ENCODE peak calls at places on chromosomes 3 and 15, in five cellular contexts. V is OCI-LY7, W is tibial artery, U is tibial nerve, R is psoas muscle. O is an unnamed sample. For H3K4me1, the result is how much of the 10 kb centered on the place peaks cover.

GRCh38 chr3:156797368-156797767 is 28.8 kb upstream of the LEKR1 start:
- DNase-seq in V (no peak), W (no peak), U (no peak), R (no peak), O (no peak)

GRCh38 chr15:31397851-31398661 is 71.4 kb downstream of the KLF13 start:
- DNase-seq in V (no peak), W (no peak), U (no peak), R (no peak), O (no peak)

GRCh38 chr15:82850242-82850591 is 40.8 kb downstream of the WHAMM start:
- DNase-seq in V (no peak), W (no peak), U (no peak), R (no peak), O (no peak)

GRCh38 chr3:175150812-175151411 is 291.8 kb downstream of the NAALADL2 start:
- DNase-seq in V (no peak), W (no peak), U (no peak), R (no peak), O (no peak)

GRCh38 chr3:5136619-5137429 is 14.7 kb downstream of the ARL8B start:
- DNase-seq in V (peak), W (no peak), U (no peak), R (no peak), O (no peak)

GRCh38 chr3:172152294-172152649 is 112.9 kb downstream of the FNDC3B start:
- DNase-seq in V (no peak), W (no peak), U (no peak), R (no peak), O (no peak)

GRCh38 chr15:23994273-23994672 is 307.2 kb upstream of the NDN start:
- DNase-seq in V (no peak), W (no peak), U (no peak), R (no peak), O (no peak)

GRCh38 chr3:143090966-143091365 is 28.6 kb upstream of the CHST2 start:
- DNase-seq in V (no peak), W (no peak), U (no peak), R (no peak), O (no peak)

GRCh38 chr3:61903931-61904657 is 342.7 kb downstream of the PTPRG start:
- DNase-seq in V (no peak), W (no peak), U (no peak), R (peak), O (no peak)

GRCh38 chr3:72953325-72953956 is 43.2 kb upstream of the PPP4R2 start:
- DNase-seq in V (no peak), W (no peak), U (no peak), R (no peak), O (peak)

GRCh38 chr3:66991478-66991877 is 6.6 kb upstream of the KBTBD8 start:
- DNase-seq in V (no peak), W (no peak), U (no peak), R (no peak), O (no peak)

GRCh38 chr15:69154684-69155083 is 5.8 kb upstream of the GLCE start:
- DNase-seq in V (no peak), W (no peak), U (no peak), R (no peak), O (no peak)

GRCh38 chr3:196740476-196741400 is 1.1 kb downstream of the PAK2 start:
- DNase-seq in V (peak), W (no peak), U (no peak), R (peak), O (no peak)

GRCh38 chr15:33380406-33380805 is 69.6 kb downstream of the RYR3 start:
- DNase-seq in V (no peak), W (no peak), U (no peak), R (peak), O (no peak)

GRCh38 chr3:12405432-12406272 is 78.6 kb upstream of the TSEN2 start:
- DNase-seq in V (no peak), W (peak), U (peak), R (peak), O (peak)

GRCh38 chr15:25727867-25728600 is 135.1 kb downstream of the ATP10A start:
- DNase-seq in V (no peak), W (peak), U (no peak), R (no peak), O (peak)

GRCh38 chr3:45608885-45609284 is 14.3 kb downstream of the LIMD1 start:
- DNase-seq in V (no peak), W (no peak), U (no peak), R (no peak), O (no peak)

GRCh38 chr3:111903067-111903511 is 44.0 kb downstream of the PHLDB2 start:
- DNase-seq in V (no peak), W (no peak), U (no peak), R (no peak), O (no peak)

GRCh38 chr15:40928975-40929729 is at the start of gene DLL4:
- DNase-seq in V (no peak), W (no peak), U (no peak), R (peak), O (no peak)

GRCh38 chr15:60059186-60059585 is 55.1 kb downstream of the FOXB1 start:
- DNase-seq in V (no peak), W (no peak), U (no peak), R (no peak), O (no peak)

GRCh38 chr3:185824051-185824466 is 783 bp downstream of the IGF2BP2 start:
- DNase-seq in V (no peak), W (peak), U (no peak), R (no peak), O (peak)

GRCh38 chr3:157369712-157370447 is 66.8 kb upstream of the PTX3 start:
- DNase-seq in V (no peak), W (no peak), U (no peak), R (no peak), O (no peak)

GRCh38 chr3:71131893-71132314 is 451.6 kb downstream of the FOXP1 start:
- DNase-seq in V (peak), W (no peak), U (no peak), R (no peak), O (no peak)

GRCh38 chr3:163043074-163043473 is 1546.5 kb downstream of the OTOL1 start:
- DNase-seq in V (no peak), W (no peak), U (no peak), R (no peak), O (no peak)

GRCh38 chr15:90642464-90643300 is 74.5 kb upstream of the BLM start:
- DNase-seq in V (peak), W (peak), U (no peak), R (no peak), O (no peak)

GRCh38 chr15:39918688-39919385 is 1.2 kb downstream of the GPR176 start:
- DNase-seq in V (no peak), W (no peak), U (no peak), R (no peak), O (no peak)

GRCh38 chr3:161163297-161163696 is 57.8 kb upstream of the NMD3 start:
- DNase-seq in V (no peak), W (no peak), U (no peak), R (no peak), O (no peak)

GRCh38 chr15:31435256-31435781 is 108.7 kb downstream of the KLF13 start:
- DNase-seq in V (peak), W (peak), U (peak), R (peak), O (peak)

GRCh38 chr15:34693053-34693744 is 61.6 kb downstream of the GJD2 start:
- DNase-seq in V (no peak), W (no peak), U (no peak), R (no peak), O (no peak)

GRCh38 chr3:30161370-30161769 is 445.0 kb upstream of the TGFBR2 start:
- DNase-seq in V (no peak), W (no peak), U (no peak), R (no peak), O (no peak)

GRCh38 chr15:89332446-89332845 is 2.2 kb downstream of the POLG start:
- DNase-seq in V (peak), W (peak), U (no peak), R (no peak), O (no peak)

DNA sequence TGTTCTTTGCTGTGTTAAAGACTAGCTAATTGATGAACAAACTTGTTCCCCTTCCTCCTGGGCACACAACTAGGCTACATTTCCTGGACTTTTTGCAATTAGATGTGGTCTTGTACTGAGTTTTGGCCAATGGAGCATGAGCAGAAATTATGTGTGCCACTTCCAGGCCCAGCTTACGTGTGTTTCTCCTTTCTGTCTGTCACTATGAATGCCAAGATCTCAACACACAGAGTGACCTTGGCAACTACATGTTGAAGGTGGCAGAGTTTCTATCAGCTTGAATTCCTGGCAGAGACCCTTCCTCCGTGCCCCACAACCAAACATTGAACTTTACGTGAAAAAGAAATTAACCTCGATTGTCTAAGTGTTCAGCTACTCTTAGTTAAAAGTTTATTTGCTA is 81.7 kb upstream of the PIAS1 start:
- DNase-seq in V (no peak), W (no peak), U (no peak), R (no peak), O (no peak)
- H3K4me1 ChIP-seq in V (under half), W (under half), U (under half), R (under half), O (under half)

DNA sequence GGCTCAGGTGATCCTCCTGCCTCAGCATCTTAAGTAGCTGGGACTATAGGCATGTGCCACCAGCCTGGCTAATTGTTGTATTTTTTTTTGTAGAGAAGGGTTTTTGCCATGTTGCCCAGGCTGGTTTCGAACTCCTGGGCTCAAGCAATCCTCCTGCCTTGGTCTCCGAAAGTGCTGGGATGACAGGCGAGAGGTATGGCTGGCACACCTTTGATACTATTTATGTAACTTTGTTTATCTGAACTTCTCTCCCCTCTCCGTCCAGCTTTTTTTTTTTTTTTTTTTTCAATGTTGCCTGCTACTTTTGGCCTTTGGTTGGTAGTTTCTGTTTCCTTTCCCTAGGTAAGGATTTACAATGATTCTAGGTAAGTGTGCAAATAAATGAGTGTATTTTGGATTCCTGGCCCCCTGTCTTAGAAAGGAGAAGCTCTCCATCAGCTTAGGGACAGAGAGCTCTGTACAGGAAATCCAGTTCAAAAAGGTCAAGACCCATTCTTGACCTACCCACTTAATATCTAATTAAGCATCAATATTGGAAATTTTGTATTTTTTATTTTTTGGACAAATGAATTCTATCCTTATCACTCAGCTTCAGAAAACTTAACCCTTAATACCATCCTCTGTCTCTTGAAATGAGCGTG is 6.8 kb downstream of the ARL6IP5 start:
- DNase-seq in V (no peak), W (no peak), U (no peak), R (no peak), O (no peak)
- H3K4me1 ChIP-seq in V (under half), W (half or more), U (half or more), R (half or more), O (under half)

GRCh38 chr3:131072099-131072559 is 45.5 kb downstream of the NEK11 start:
- DNase-seq in V (no peak), W (no peak), U (no peak), R (no peak), O (no peak)
- H3K4me1 ChIP-seq in V (under half), W (under half), U (under half), R (under half), O (under half)

GRCh38 chr3:33803894-33804526 is 5.6 kb downstream of the PDCD6IP start:
- DNase-seq in V (peak), W (no peak), U (no peak), R (no peak), O (no peak)
- H3K4me1 ChIP-seq in V (under half), W (half or more), U (under half), R (half or more), O (under half)

DNA sequence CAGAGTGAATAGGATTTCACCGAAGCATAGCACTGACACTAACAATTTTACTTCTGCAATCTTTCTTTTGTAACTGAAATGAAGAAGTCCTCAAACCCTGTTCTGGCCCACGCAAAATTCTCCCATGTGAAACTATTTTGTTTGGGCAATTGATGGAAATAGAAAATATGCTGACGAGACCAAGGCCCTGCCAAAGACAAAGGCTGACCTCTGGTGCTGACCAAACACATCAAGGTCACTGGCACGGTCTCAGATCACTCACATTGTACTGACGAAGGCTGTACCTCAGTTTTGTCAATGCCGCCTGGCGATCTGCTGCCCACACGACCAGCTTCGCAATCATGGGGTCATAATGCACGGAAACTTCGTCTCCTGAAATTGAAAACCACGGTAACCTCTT is 58.4 kb upstream of the DCUN1D1 start:
- DNase-seq in V (no peak), W (no peak), U (no peak), R (no peak), O (peak)
- H3K4me1 ChIP-seq in V (under half), W (under half), U (under half), R (under half), O (under half)

DNA sequence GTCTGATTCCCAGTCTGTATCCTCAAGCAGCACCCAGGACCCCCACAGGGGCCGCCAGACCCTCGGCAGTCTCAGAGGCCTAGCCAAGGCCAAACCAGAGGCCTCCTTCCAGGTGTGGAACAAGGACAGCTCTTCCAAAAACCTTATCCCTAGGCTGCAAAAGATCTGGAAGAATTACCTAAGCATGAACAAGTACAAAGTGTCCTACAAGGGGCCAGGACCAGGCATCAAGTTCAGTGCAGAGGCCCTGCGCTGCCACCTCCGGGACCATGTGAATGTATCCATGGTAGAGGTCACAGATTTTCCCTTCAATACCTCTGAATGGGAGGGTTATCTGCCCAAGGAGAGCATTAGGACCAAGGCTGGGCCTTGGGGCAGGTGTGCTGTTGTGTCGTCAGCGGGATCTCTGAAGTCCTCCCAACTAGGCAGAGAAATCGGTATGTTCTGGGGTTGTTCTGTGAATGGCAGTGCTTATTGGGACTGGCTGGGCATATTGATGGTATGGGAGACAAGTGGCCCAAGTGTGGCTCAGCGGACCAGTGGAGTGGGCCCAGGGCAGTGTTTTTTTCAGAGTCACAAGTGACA is 96.3 kb downstream of the RPL39L start:
- DNase-seq in V (no peak), W (no peak), U (no peak), R (no peak), O (no peak)
- H3K4me1 ChIP-seq in V (half or more), W (under half), U (under half), R (under half), O (under half)

GRCh38 chr3:98962951-98963350 is 61.5 kb upstream of the DCBLD2 start:
- DNase-seq in V (no peak), W (no peak), U (no peak), R (no peak), O (no peak)
- H3K4me1 ChIP-seq in V (under half), W (under half), U (under half), R (under half), O (under half)

DNA sequence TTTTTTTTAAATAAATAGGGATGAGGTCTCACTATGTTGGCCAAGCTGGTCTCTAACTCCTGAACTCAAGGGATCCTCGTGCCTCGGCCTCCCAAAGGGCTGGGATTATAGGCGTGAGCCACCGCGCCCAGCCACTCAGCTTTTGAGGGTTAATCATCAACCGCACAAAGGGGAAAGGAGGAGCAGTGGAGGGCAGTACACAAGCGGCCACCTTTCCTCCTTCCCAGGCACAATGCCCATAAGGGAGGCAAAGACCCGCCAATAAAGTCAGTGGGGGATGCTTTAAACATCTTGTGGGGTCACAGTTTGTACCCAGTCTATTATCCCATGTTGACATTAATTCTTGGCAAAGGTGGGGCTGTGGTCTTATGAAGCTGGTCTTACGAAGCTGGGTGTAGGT is 32.4 kb downstream of the EHD4 start:
- DNase-seq in V (no peak), W (no peak), U (no peak), R (no peak), O (no peak)
- H3K4me1 ChIP-seq in V (under half), W (under half), U (under half), R (under half), O (under half)